ENCODE peak calls at places on chromosomes 12 and 14, in seven cellular contexts. H, Z, X, V, O, M and L are unnamed samples.

GRCh38 chr14:95544588-95544987 is 9.7 kb downstream of the GLRX5 start:
- DNase-seq in H (no peak), Z (no peak), X (no peak), V (no peak), O (no peak), M (no peak), L (no peak)

GRCh38 chr12:84305144-84305543 is 607.5 kb downstream of the SLC6A15 start:
- DNase-seq in H (no peak), Z (peak; percentile 60), X (no peak), V (peak; percentile 94), O (peak; percentile 1), M (no peak), L (no peak)

GRCh38 chr14:86296173-86296572 is 766.2 kb downstream of the FLRT2 start:
- DNase-seq in H (no peak), Z (peak; percentile 80), X (no peak), V (peak; percentile 43), O (no peak), M (no peak), L (no peak)

GRCh38 chr14:80212025-80212402 is 710 bp upstream of the DIO2 start:
- DNase-seq in H (no peak), Z (peak; percentile 67), X (peak; percentile 33), V (peak; percentile 80), O (peak; percentile 94), M (peak; percentile 99), L (no peak)

GRCh38 chr12:56107242-56107641 is 2.9 kb downstream of the PA2G4 start:
- DNase-seq in H (no peak), Z (no peak), X (no peak), V (no peak), O (peak; percentile 48), M (no peak), L (no peak)

GRCh38 chr14:33103966-33104365 is 165.3 kb downstream of the NPAS3 start:
- DNase-seq in H (no peak), Z (no peak), X (no peak), V (no peak), O (no peak), M (no peak), L (no peak)

GRCh38 chr12:104295954-104296353 is 7.6 kb upstream of the EID3 start:
- DNase-seq in H (no peak), Z (no peak), X (no peak), V (no peak), O (no peak), M (peak; percentile 64), L (no peak)

GRCh38 chr12:7907009-7907408 is 29.0 kb downstream of the SLC2A3 start:
- DNase-seq in H (peak; percentile 58), Z (peak; percentile 61), X (peak; percentile 6), V (peak; percentile 65), O (peak; percentile 96), M (peak; percentile 52), L (peak; percentile 80)

GRCh38 chr14:84670801-84671200 is 859.1 kb upstream of the FLRT2 start:
- DNase-seq in H (no peak), Z (no peak), X (no peak), V (no peak), O (no peak), M (no peak), L (no peak)

GRCh38 chr12:27631813-27632491 is 64.3 kb upstream of the REP15 start:
- DNase-seq in H (no peak), Z (no peak), X (no peak), V (no peak), O (no peak), M (peak; percentile 72), L (no peak)

GRCh38 chr14:66758031-66758613 is 250.2 kb downstream of the GPHN start:
- DNase-seq in H (no peak), Z (no peak), X (no peak), V (no peak), O (peak; percentile 51), M (no peak), L (peak; percentile 27)

GRCh38 chr12:96513681-96514080 is 24.3 kb downstream of the CFAP54 start:
- DNase-seq in H (no peak), Z (peak; percentile 24), X (no peak), V (no peak), O (no peak), M (no peak), L (no peak)

GRCh38 chr12:30420561-30420960 is 275.1 kb downstream of the IPO8 start:
- DNase-seq in H (no peak), Z (peak; percentile 1), X (no peak), V (no peak), O (no peak), M (no peak), L (no peak)

GRCh38 chr12:70692681-70693288 is 55.6 kb upstream of the PTPRB start:
- DNase-seq in H (no peak), Z (peak; percentile 29), X (no peak), V (peak; percentile 9), O (peak; percentile 17), M (no peak), L (no peak)

GRCh38 chr12:109966531-109966930 is 29.6 kb downstream of the GIT2 start:
- DNase-seq in H (no peak), Z (no peak), X (no peak), V (no peak), O (no peak), M (peak; percentile 87), L (no peak)

GRCh38 chr12:109968032-109968420 is 28.1 kb downstream of the GIT2 start:
- DNase-seq in H (no peak), Z (no peak), X (no peak), V (no peak), O (no peak), M (no peak), L (no peak)

GRCh38 chr12:109963743-109964429 is 32.3 kb downstream of the GIT2 start:
- DNase-seq in H (no peak), Z (peak; percentile 73), X (no peak), V (peak; percentile 55), O (no peak), M (no peak), L (no peak)

GRCh38 chr12:109968801-109969200 is 27.4 kb downstream of the GIT2 start:
- DNase-seq in H (no peak), Z (no peak), X (no peak), V (no peak), O (no peak), M (peak; percentile 93), L (no peak)

GRCh38 chr12:109967383-109968031 is 28.7 kb downstream of the GIT2 start:
- DNase-seq in H (no peak), Z (no peak), X (no peak), V (no peak), O (peak; percentile 19), M (peak; percentile 85), L (no peak)
- H3K4ac ChIP-seq in H (no peak overlapping the region), Z (no peak overlapping the region), X (no peak overlapping the region), V (no peak overlapping the region), O (no peak overlapping the region), M (no peak overlapping the region), L (no peak overlapping the region)

GRCh38 chr12:98998697-98999299 is 353.7 kb downstream of the APAF1 start:
- DNase-seq in H (no peak), Z (peak; percentile 38), X (peak; percentile 37), V (peak; percentile 49), O (peak; percentile 47), M (peak; percentile 77), L (no peak)
- H3K18ac ChIP-seq in H (no peak overlapping the region), Z (no peak overlapping the region), X (no peak overlapping the region), V (no peak overlapping the region), O (no peak overlapping the region), M (no peak overlapping the region), L (no peak overlapping the region)

GRCh38 chr12:6199211-6199530 is 1.0 kb upstream of the CD9 start:
- DNase-seq in H (no peak), Z (no peak), X (no peak), V (no peak), O (no peak), M (peak; percentile 30), L (no peak)

GRCh38 chr12:6201199-6201608 is 1.0 kb downstream of the CD9 start:
- DNase-seq in H (no peak), Z (no peak), X (no peak), V (no peak), O (peak; percentile 55), M (peak; percentile 37), L (peak; percentile 71)

GRCh38 chr12:6200266-6201198 is at the start of gene CD9:
- DNase-seq in H (peak; percentile 72), Z (no peak), X (no peak), V (peak; percentile 41), O (peak; percentile 68), M (peak; percentile 73), L (peak; percentile 82)

GRCh38 chr12:6198556-6198955 is 1.6 kb upstream of the CD9 start:
- DNase-seq in H (no peak), Z (no peak), X (no peak), V (no peak), O (no peak), M (no peak), L (no peak)

GRCh38 chr12:6199531-6200265 is 502 bp upstream of the CD9 start:
- DNase-seq in H (peak; percentile 79), Z (no peak), X (no peak), V (peak; percentile 71), O (peak; percentile 92), M (peak; percentile 65), L (peak; percentile 84)
- H3K4ac ChIP-seq in H (no peak overlapping the region), Z (peak overlapping the region; percentile 70), X (no peak overlapping the region), V (no peak overlapping the region), O (peak overlapping the region; percentile 83), M (peak overlapping the region; percentile 7), L (no peak overlapping the region)

GRCh38 chr12:50081096-50081808 is 3.9 kb upstream of the SMARCD1 start:
- DNase-seq in H (no peak), Z (no peak), X (no peak), V (no peak), O (peak; percentile 48), M (no peak), L (peak; percentile 72)

GRCh38 chr12:50084775-50085614 is at the start of gene SMARCD1:
- DNase-seq in H (peak; percentile 94), Z (peak; percentile 91), X (peak; percentile 95), V (peak; percentile 90), O (peak; percentile 97), M (peak; percentile 78), L (peak; percentile 98)

GRCh38 chr12:50079771-50080170 is 5.4 kb upstream of the SMARCD1 start:
- DNase-seq in H (no peak), Z (no peak), X (no peak), V (no peak), O (no peak), M (no peak), L (no peak)

GRCh38 chr12:50083301-50083700 is 1.8 kb upstream of the SMARCD1 start:
- DNase-seq in H (no peak), Z (no peak), X (no peak), V (no peak), O (no peak), M (no peak), L (no peak)

DNA sequence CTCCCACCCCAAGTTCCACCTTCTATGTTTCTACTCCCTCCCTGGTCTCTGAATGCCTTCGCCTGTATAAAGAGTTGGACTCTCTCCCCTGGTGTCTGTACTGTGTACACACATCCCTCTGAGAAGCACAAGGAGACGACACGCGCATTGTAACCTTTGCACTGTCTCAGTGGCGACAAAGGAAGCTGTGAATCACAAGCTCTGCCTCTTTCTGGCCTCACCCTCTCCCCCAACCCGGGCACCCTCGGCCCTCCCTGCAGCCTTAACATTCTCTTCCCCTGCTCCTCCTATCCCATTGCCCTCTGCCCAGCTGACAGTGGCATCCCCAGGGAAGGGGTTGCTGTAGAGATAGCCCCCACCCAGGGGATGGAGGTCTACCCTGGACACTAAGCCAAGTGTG is 2.5 kb upstream of the SMARCD1 start:
- DNase-seq in H (no peak), Z (no peak), X (no peak), V (peak; percentile 43), O (no peak), M (no peak), L (no peak)
- H3K18ac ChIP-seq in H (no peak overlapping the region), Z (no peak overlapping the region), X (no peak overlapping the region), V (no peak overlapping the region), O (no peak overlapping the region), M (no peak overlapping the region), L (no peak overlapping the region)

GRCh38 chr12:53217049-53217929 is 10.2 kb upstream of the ITGB7 start:
- DNase-seq in H (peak; percentile 87), Z (no peak), X (no peak), V (no peak), O (peak; percentile 80), M (peak; percentile 18), L (peak; percentile 88)
- H3K4ac ChIP-seq in H (peak overlapping the region; percentile 98), Z (peak overlapping the region; percentile 89), X (no peak overlapping the region), V (peak overlapping the region; percentile 35), O (peak overlapping the region; percentile 5), M (no peak overlapping the region), L (no peak overlapping the region)